ENCODE peak calls at places on chromosome 12, in ten cellular contexts. E is BJ, H is cardiac muscle cell, B is adrenal gland, R is PC-9, Q is stomach, P is PC-3, J is AG10803, W is A549, Z is uterus. M is an unnamed sample.

GRCh38 chr12:93536766-93537515 is 35.5 kb upstream of the SOCS2 start:
- DNase-seq in E (no peak), Q (no peak), Z (no peak), P (no peak), B (no peak), R (no peak), H (no peak), J (peak), W (no peak), M (no peak)

GRCh38 chr12:89874146-89874545 is 165.5 kb upstream of the ATP2B1 start:
- DNase-seq in B (no peak), E (no peak), P (no peak), J (peak), Q (no peak), Z (no peak), R (no peak), W (no peak), H (peak), M (peak)

GRCh38 chr12:118190266-118190665 is 54.3 kb downstream of the PEBP1 start:
- DNase-seq in W (no peak), E (no peak), Z (no peak), R (no peak), H (peak), Q (no peak), P (no peak), B (no peak), J (peak), M (peak)

GRCh38 chr12:16513231-16513630 is 92.7 kb downstream of the LMO3 start:
- DNase-seq in Z (no peak), H (no peak), R (no peak), B (no peak), E (no peak), P (no peak), J (no peak), W (no peak), Q (no peak), M (no peak)

GRCh38 chr12:101697197-101697929 is at the start of gene CHPT1:
- DNase-seq in E (no peak), B (peak), W (peak), Z (peak), H (peak), R (peak), J (peak), Q (peak), P (peak), M (peak)

GRCh38 chr12:3311027-3311402 is 180.0 kb upstream of the PRMT8 start:
- DNase-seq in R (peak), W (no peak), B (no peak), J (no peak), Q (peak), Z (no peak), P (peak), H (no peak), E (no peak), M (no peak)

GRCh38 chr12:12091977-12092663 is 21.4 kb downstream of the BCL2L14 start:
- DNase-seq in E (no peak), B (no peak), W (no peak), J (no peak), H (no peak), Z (no peak), R (no peak), P (no peak), Q (no peak), M (no peak)

GRCh38 chr12:52197371-52198231 is 5.8 kb upstream of the KRT80 start:
- DNase-seq in W (no peak), J (peak), R (peak), Z (no peak), H (peak), E (no peak), P (no peak), Q (peak), B (peak), M (peak)

GRCh38 chr12:39441963-39442894 is 691 bp downstream of the KIF21A start:
- DNase-seq in P (peak), W (peak), B (peak), R (peak), Z (peak), E (no peak), Q (peak), J (peak), H (peak), M (peak)

GRCh38 chr12:6532051-6532926 is 2.0 kb upstream of the GAPDH start:
- DNase-seq in H (peak), R (peak), P (peak), W (peak), Z (peak), Q (peak), J (peak), E (peak), B (peak), M (peak)

GRCh38 chr12:122749569-122750332 is 2.9 kb upstream of the DENR start:
- DNase-seq in P (peak), R (no peak), Z (no peak), Q (no peak), J (no peak), E (no peak), H (no peak), B (no peak), W (peak), M (no peak)

GRCh38 chr12:75917704-75918103 is 113.9 kb downstream of the PHLDA1 start:
- DNase-seq in P (no peak), W (no peak), Q (no peak), J (no peak), E (no peak), H (no peak), R (no peak), B (no peak), Z (no peak), M (no peak)

GRCh38 chr12:78746001-78746400 is 118.6 kb upstream of the SYT1 start:
- DNase-seq in R (no peak), J (no peak), Z (no peak), W (no peak), H (no peak), E (no peak), B (no peak), Q (no peak), P (no peak), M (no peak)

GRCh38 chr12:76706099-76706498 is 57.8 kb upstream of the ZDHHC17 start:
- DNase-seq in W (no peak), H (peak), E (no peak), P (peak), Q (no peak), Z (no peak), B (no peak), R (no peak), J (peak), M (peak)

DNA sequence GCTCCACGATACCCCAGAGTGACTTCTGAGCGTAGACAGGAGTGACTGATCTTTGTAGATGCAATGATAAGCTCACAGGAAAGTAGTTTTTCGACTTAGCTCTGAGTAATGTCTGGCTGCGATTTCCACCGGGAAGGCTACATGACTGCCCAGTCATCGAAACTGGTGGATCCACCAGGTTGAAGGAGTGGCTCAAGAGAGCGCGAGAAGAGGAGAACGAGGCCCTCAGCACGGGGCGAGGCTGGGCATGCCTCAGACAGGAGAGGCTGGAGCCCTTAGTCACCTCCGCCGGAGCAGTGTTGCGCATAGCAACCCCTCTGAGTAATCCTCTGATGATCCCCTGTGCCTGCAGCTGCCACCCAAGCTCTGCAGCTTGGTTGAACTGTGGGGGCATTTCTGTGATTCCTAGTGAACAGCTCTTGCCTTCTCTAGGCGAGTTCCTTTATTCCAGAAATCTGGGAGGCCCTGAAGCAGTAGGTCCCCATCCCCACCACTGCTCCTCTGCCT is 25.6 kb downstream of the ELK3 start:
- DNase-seq in Z (no peak), H (peak), R (peak), B (no peak), P (peak), E (peak), J (peak), W (peak), Q (no peak), M (peak)
- H3K4me3 ChIP-seq in Z (no peak), H (no peak), R (peak), B (no peak), P (peak), E (no peak), J (peak), W (peak), Q (no peak), M (no peak)

DNA sequence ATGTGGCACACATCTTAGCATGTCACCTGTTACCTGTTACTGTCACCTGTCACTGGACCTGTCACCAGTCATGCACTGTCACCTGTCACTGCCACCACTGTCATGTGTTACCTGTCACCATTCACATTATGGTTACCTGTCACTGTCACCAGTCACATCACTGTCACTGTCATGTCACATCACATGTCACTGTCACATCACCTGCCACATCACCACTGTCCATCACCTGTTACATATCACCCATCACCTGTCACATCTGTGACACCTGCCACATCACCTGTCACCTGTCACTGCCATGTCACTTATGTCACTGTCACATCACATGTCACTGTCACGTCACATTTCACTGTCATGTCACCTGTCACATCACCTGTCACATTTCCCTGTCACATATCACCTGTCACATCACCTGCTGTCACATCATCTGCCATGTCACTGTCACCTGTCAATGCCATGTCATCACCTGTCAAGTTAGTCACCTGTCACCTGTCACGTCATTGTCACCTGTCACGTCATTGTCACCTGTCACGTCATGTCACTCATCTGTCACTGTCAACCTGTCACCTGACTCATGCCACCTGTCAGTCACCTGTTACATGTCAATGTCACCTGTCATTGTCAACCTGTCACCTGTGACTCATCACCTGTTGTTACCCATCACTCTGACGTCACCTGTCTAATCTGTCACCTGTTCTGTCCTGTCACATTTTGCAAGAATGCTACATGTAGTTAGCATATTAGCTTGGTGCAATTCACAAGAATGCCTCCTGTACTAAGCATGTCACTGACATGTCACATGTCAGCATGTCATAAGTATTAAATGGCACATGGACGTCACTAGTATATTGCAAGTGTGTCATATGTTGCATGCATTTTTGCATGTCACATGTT is 29.0 kb upstream of the TESC start:
- DNase-seq in E (no peak), W (no peak), Z (no peak), B (no peak), R (no peak), H (no peak), P (no peak), Q (no peak), J (no peak), M (no peak)
- TF ChIP-seq CTCF in E (no peak), W (no peak), Z (no peak), B (peak), R (no peak), H (no peak), P (no peak), Q (no peak), J (no peak), M (no peak)

GRCh38 chr12:69008510-69008909 is 75.5 kb upstream of the CPM start:
- DNase-seq in J (no peak), E (no peak), H (peak), Z (no peak), R (peak), P (peak), Q (no peak), W (no peak), B (no peak), M (peak)

GRCh38 chr12:69002969-69003368 is 70.0 kb upstream of the CPM start:
- DNase-seq in P (no peak), W (no peak), B (no peak), H (no peak), E (no peak), J (no peak), R (no peak), Q (no peak), Z (no peak), M (peak)

GRCh38 chr12:69007858-69008314 is 74.9 kb upstream of the CPM start:
- DNase-seq in E (no peak), B (no peak), Q (no peak), J (no peak), W (no peak), R (peak), Z (no peak), H (no peak), P (peak), M (peak)

DNA sequence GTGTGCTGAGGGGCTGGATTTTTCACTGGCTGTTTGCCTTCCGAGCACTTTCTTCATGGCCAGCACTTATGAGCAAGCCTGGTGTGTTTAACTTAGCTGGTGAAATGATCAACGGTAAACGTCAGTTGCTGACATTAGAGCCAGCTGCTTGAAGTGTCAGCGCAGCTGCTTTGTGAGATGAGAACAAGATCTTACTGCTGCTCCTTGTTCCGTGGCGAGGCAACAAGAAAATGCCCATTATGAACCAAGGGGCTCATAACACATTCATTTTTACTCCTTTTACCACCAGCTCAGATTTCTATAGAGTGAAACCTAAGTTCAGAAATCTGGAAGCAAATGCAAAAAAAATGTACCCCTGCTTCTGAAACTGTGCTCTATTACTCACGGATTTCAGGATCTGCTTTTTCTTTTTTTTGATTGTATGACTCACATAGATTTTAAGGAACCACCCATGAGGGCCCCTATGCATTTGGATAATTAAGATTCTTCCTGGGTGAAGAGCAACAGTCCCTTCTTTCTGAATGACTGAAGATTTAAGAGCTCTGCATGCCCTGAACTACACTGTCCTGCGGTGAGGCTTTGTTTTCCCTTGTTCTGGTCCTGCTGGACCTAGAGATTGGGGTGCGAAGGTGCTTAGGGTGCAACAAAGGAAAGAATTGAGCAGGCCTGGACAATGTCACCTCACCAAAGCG is 74.3 kb upstream of the CPM start:
- DNase-seq in Z (no peak), H (peak), R (peak), P (peak), W (peak), Q (peak), B (no peak), E (peak), J (peak), M (peak)
- H3K4me3 ChIP-seq in Z (no peak), H (no peak), R (peak), P (peak), W (no peak), Q (no peak), B (no peak), E (peak), J (peak), M (peak)

GRCh38 chr12:116673713-116674112 is 64.2 kb downstream of the SPRING1 start:
- DNase-seq in P (peak), J (no peak), H (no peak), B (no peak), Z (no peak), Q (no peak), W (peak), E (no peak), R (no peak), M (no peak)
- TF ChIP-seq CTCF in P (peak), J (no peak), H (peak), B (no peak), Z (no peak), Q (no peak), W (peak), E (peak), R (no peak), M (peak)

GRCh38 chr12:28367993-28368392 is 177.7 kb downstream of the CCDC91 start:
- DNase-seq in E (no peak), H (no peak), Q (no peak), J (no peak), B (no peak), R (no peak), P (no peak), Z (no peak), W (no peak), M (no peak)
- H3K4me3 ChIP-seq in E (no peak), H (no peak), Q (no peak), J (no peak), B (no peak), R (no peak), P (no peak), Z (no peak), W (no peak), M (no peak)

GRCh38 chr12:30755395-30755762 is 628 bp upstream of the CAPRIN2 start:
- DNase-seq in H (no peak), Z (no peak), Q (no peak), R (no peak), B (no peak), J (no peak), E (no peak), W (peak), P (no peak), M (no peak)

GRCh38 chr12:30753761-30754382 is 879 bp downstream of the CAPRIN2 start:
- DNase-seq in Q (no peak), B (no peak), H (peak), W (peak), R (peak), Z (no peak), E (no peak), J (peak), P (peak), M (peak)

GRCh38 chr12:30754383-30754749 is 385 bp downstream of the CAPRIN2 start:
- DNase-seq in H (no peak), Z (no peak), B (no peak), E (no peak), W (peak), P (no peak), Q (no peak), J (no peak), R (no peak), M (no peak)

GRCh38 chr12:30756074-30756473 is 1.3 kb upstream of the CAPRIN2 start:
- DNase-seq in P (no peak), J (no peak), Q (no peak), W (peak), Z (no peak), B (no peak), E (no peak), H (no peak), R (no peak), M (no peak)

DNA sequence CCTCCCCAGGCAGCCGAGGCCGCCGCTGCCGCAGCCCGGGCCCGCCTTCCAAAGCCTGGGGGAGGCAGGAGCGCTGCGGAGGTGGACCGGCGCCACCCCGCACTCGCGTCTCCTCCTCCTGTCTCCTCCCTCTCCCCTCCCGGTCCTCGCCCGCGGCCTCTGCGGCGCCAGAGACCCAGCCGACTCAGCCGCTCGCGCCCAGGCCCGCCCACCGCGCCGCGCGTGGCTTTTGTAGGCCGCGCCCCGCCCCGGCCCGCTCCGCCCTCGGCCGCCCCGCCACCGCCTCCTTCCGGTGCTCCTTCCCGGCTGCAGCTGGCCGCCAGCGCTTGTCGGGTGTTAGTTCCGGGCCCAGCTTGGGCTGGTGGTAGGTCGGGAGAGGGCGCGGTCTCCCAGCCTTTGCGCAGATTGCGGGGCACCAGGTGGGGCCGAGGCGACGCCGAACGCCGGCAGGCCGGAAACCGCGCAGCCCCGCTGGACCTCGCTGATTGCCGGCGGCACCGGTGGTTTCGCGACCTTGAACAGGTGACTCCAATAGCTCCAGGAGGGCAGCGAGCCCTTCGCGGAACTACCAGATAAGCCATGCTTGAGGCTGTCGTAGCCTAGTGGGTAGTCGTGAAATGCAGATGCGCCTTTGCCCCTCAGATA is at the start of gene CAPRIN2:
- DNase-seq in W (peak), J (peak), R (peak), H (peak), P (peak), E (peak), Z (peak), B (peak), Q (peak), M (peak)
- TF ChIP-seq CTCF in W (peak), J (no peak), R (peak), H (peak), P (peak), E (peak), Z (peak), B (peak), Q (peak), M (peak)

GRCh38 chr12:13206560-13206897 is 10.0 kb downstream of the EMP1 start:
- DNase-seq in H (no peak), Z (no peak), Q (no peak), E (no peak), W (no peak), P (no peak), J (no peak), B (no peak), R (no peak), M (no peak)
- H3K4me3 ChIP-seq in H (no peak), Z (no peak), Q (no peak), E (no peak), W (no peak), P (no peak), J (peak), B (no peak), R (peak), M (no peak)

GRCh38 chr12:56382611-56383010 is 20.0 kb upstream of the APOF start:
- DNase-seq in H (no peak), B (no peak), P (no peak), R (no peak), Z (no peak), W (no peak), E (no peak), J (no peak), Q (no peak), M (no peak)
- TF ChIP-seq CTCF in H (no peak), B (no peak), P (no peak), R (no peak), Z (no peak), W (no peak), E (no peak), J (no peak), Q (no peak), M (no peak)

DNA sequence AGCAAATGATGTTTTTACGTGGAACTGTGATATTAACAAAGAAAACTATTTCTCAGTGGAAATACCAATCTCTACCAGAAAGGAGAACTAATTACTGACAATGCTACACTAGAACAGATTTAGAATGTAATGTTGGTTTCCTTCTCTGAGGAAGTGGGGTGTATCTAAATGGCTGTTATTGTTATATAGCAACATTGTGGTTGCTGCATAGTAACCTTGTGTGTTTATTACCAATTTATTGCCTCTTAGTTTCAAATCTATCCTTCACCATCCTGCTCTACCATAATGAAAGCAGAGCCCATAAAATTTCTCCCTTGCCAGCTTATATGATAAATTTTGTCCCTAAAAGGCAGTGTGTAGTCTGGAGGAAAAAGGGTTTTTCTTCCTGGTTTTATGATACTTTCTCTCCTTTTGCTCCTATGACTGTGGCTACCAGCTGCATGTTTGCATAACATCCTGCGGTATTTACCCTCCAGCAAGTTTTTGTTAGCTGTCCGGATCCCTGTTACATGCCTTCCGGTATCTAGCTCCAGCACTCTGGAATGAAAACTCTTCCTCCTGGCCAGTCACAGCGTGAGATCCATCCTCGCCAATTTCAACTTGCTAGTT is 5.7 kb upstream of the KLRK1 start:
- DNase-seq in B (no peak), W (peak), P (peak), Q (peak), H (peak), Z (no peak), E (peak), J (peak), R (peak), M (peak)
- H3K4me3 ChIP-seq in B (no peak), W (peak), P (peak), Q (no peak), H (no peak), Z (no peak), E (no peak), J (no peak), R (peak), M (no peak)

M was measured in fibroblast of villous mesenchyme.